ENCODE peak calls at places on chromosomes 7 and 10, in five cellular contexts. One of them, this sample, is unnamed.

GRCh38 chr7:41701542-41701941 is 1.3 kb downstream of the INHBA start:
- DNase-seq in neuronal stem cell: no peak
- DNase-seq in H1: no peak
- DNase-seq in IMR-90: peak; percentile 33
- DNase-seq in H9: no peak
- DNase-seq in this sample: no peak

GRCh38 chr7:947391-948210 is 6.9 kb downstream of the ADAP1 start:
- DNase-seq in H9: no peak
- DNase-seq in IMR-90: no peak
- DNase-seq in H1: no peak
- DNase-seq in neuronal stem cell: no peak
- DNase-seq in this sample: no peak

GRCh38 chr7:115052706-115053105 is 130.8 kb downstream of the MDFIC start:
- DNase-seq in IMR-90: no peak
- DNase-seq in neuronal stem cell: no peak
- DNase-seq in H1: no peak
- DNase-seq in H9: peak; percentile 30
- DNase-seq in this sample: no peak

GRCh38 chr10:24307696-24308476 is 98.9 kb downstream of the KIAA1217 start:
- DNase-seq in H1: no peak
- DNase-seq in neuronal stem cell: no peak
- DNase-seq in H9: no peak
- DNase-seq in IMR-90: no peak
- DNase-seq in this sample: no peak

GRCh38 chr10:77520290-77520689 is 117.3 kb downstream of the KCNMA1 start:
- DNase-seq in H1: no peak
- DNase-seq in H9: no peak
- DNase-seq in IMR-90: no peak
- DNase-seq in neuronal stem cell: no peak
- DNase-seq in this sample: no peak

GRCh38 chr7:139783647-139784385 is 6.0 kb upstream of the HIPK2 start:
- DNase-seq in H9: no peak
- DNase-seq in neuronal stem cell: no peak
- DNase-seq in H1: no peak
- DNase-seq in IMR-90: no peak
- DNase-seq in this sample: no peak

GRCh38 chr10:128275405-128275804 is 149.2 kb upstream of the MKI67 start:
- DNase-seq in H9: no peak
- DNase-seq in H1: no peak
- DNase-seq in neuronal stem cell: no peak
- DNase-seq in IMR-90: no peak
- DNase-seq in this sample: no peak

GRCh38 chr10:67520924-67521520 is 175.0 kb downstream of the CTNNA3 start:
- DNase-seq in H1: peak; percentile 51
- DNase-seq in IMR-90: peak; percentile 72
- DNase-seq in H9: peak; percentile 42
- DNase-seq in neuronal stem cell: peak; percentile 58
- DNase-seq in this sample: peak; percentile 1

GRCh38 chr10:10925667-10926066 is 92.0 kb upstream of the CELF2 start:
- DNase-seq in H9: no peak
- DNase-seq in neuronal stem cell: no peak
- DNase-seq in IMR-90: no peak
- DNase-seq in H1: no peak
- DNase-seq in this sample: no peak

GRCh38 chr7:43295429-43295828 is 183.0 kb downstream of the HECW1 start:
- DNase-seq in neuronal stem cell: no peak
- DNase-seq in H9: peak; percentile 62
- DNase-seq in H1: peak; percentile 45
- DNase-seq in IMR-90: no peak
- DNase-seq in this sample: no peak

GRCh38 chr10:48469516-48470020 is 135.3 kb downstream of the ARHGAP22 start:
- DNase-seq in neuronal stem cell: no peak
- DNase-seq in IMR-90: no peak
- DNase-seq in H9: peak; percentile 22
- DNase-seq in H1: peak; percentile 39
- DNase-seq in this sample: no peak

GRCh38 chr10:13949844-13950542 is 363.2 kb downstream of the PRPF18 start:
- DNase-seq in neuronal stem cell: no peak
- DNase-seq in IMR-90: peak; percentile 91
- DNase-seq in H9: no peak
- DNase-seq in H1: no peak
- DNase-seq in this sample: peak; percentile 86

GRCh38 chr7:128108641-128109423 is 77.6 kb upstream of the LRRC4 start:
- DNase-seq in IMR-90: no peak
- DNase-seq in H9: no peak
- DNase-seq in H1: no peak
- DNase-seq in neuronal stem cell: no peak
- DNase-seq in this sample: no peak

GRCh38 chr10:73907841-73908517 is 3.0 kb upstream of the PLAU start:
- DNase-seq in neuronal stem cell: no peak
- DNase-seq in H9: no peak
- DNase-seq in IMR-90: peak; percentile 61
- DNase-seq in H1: no peak
- DNase-seq in this sample: no peak

GRCh38 chr7:141674201-141674671 is 27.7 kb downstream of the DENND11 start:
- DNase-seq in IMR-90: no peak
- DNase-seq in H9: peak; percentile 55
- DNase-seq in neuronal stem cell: peak; percentile 72
- DNase-seq in H1: no peak
- DNase-seq in this sample: no peak

GRCh38 chr7:76063525-76063924 is 15.6 kb downstream of the MDH2 start:
- DNase-seq in H1: no peak
- DNase-seq in neuronal stem cell: no peak
- DNase-seq in H9: no peak
- DNase-seq in IMR-90: no peak
- DNase-seq in this sample: no peak

GRCh38 chr10:22911889-22912762 is 15.7 kb upstream of the ARMC3 start:
- DNase-seq in H1: no peak
- DNase-seq in IMR-90: no peak
- DNase-seq in H9: no peak
- DNase-seq in neuronal stem cell: no peak
- DNase-seq in this sample: no peak

GRCh38 chr7:14717711-14718304 is 184.7 kb downstream of the DGKB start:
- DNase-seq in neuronal stem cell: no peak
- DNase-seq in IMR-90: peak; percentile 13
- DNase-seq in H1: no peak
- DNase-seq in H9: no peak
- DNase-seq in this sample: no peak

GRCh38 chr10:133422223-133422820 is 2.1 kb downstream of the SPRN start:
- DNase-seq in IMR-90: no peak
- DNase-seq in H9: peak; percentile 27
- DNase-seq in neuronal stem cell: no peak
- DNase-seq in H1: no peak
- DNase-seq in this sample: no peak

GRCh38 chr7:51732951-51733350 is 416.3 kb upstream of the COBL start:
- DNase-seq in IMR-90: no peak
- DNase-seq in neuronal stem cell: no peak
- DNase-seq in H1: no peak
- DNase-seq in H9: no peak
- DNase-seq in this sample: no peak

GRCh38 chr7:51551070-51551469 is 234.5 kb upstream of the COBL start:
- DNase-seq in IMR-90: no peak
- DNase-seq in H9: no peak
- DNase-seq in neuronal stem cell: no peak
- DNase-seq in H1: no peak
- DNase-seq in this sample: no peak

GRCh38 chr7:156892086-156892800 is 740 bp downstream of the LMBR1 start:
- DNase-seq in H9: peak; percentile 80
- DNase-seq in IMR-90: no peak
- DNase-seq in H1: peak; percentile 83
- DNase-seq in neuronal stem cell: peak; percentile 40
- DNase-seq in this sample: peak; percentile 27

GRCh38 chr10:124449170-124450009 is 445 bp downstream of the NKX1-2 start:
- DNase-seq in IMR-90: no peak
- DNase-seq in H9: peak; percentile 58
- DNase-seq in neuronal stem cell: no peak
- DNase-seq in H1: no peak
- DNase-seq in this sample: peak; percentile 54

GRCh38 chr10:50805981-50806622 is 66.4 kb downstream of the ASAH2B start:
- DNase-seq in H9: no peak
- DNase-seq in neuronal stem cell: no peak
- DNase-seq in IMR-90: no peak
- DNase-seq in H1: no peak
- DNase-seq in this sample: no peak

GRCh38 chr10:13099666-13100348 is at the start of gene OPTN:
- DNase-seq in neuronal stem cell: peak; percentile 81
- DNase-seq in H1: peak; percentile 88
- DNase-seq in H9: peak; percentile 91
- DNase-seq in IMR-90: peak; percentile 83
- DNase-seq in this sample: peak; percentile 66

GRCh38 chr10:22554481-22555182 is 159.7 kb downstream of the PIP4K2A start:
- DNase-seq in H1: no peak
- DNase-seq in neuronal stem cell: peak; percentile 54
- DNase-seq in IMR-90: peak; percentile 87
- DNase-seq in H9: no peak
- DNase-seq in this sample: no peak

GRCh38 chr10:44245601-44245938 is 139.3 kb downstream of the CXCL12 start:
- DNase-seq in IMR-90: peak; percentile 59
- DNase-seq in neuronal stem cell: no peak
- DNase-seq in H1: no peak
- DNase-seq in H9: no peak
- DNase-seq in this sample: peak; percentile 57

GRCh38 chr10:6175329-6176055 is 27.2 kb upstream of the PFKFB3 start:
- DNase-seq in IMR-90: no peak
- DNase-seq in H9: no peak
- DNase-seq in H1: no peak
- DNase-seq in neuronal stem cell: no peak
- DNase-seq in this sample: no peak

GRCh38 chr10:6176691-6177231 is 26.0 kb upstream of the PFKFB3 start:
- DNase-seq in H1: no peak
- DNase-seq in H9: no peak
- DNase-seq in IMR-90: peak; percentile 42
- DNase-seq in neuronal stem cell: no peak
- DNase-seq in this sample: no peak

GRCh38 chr10:6178581-6178980 is 24.2 kb upstream of the PFKFB3 start:
- DNase-seq in IMR-90: no peak
- DNase-seq in neuronal stem cell: no peak
- DNase-seq in H1: no peak
- DNase-seq in H9: no peak
- DNase-seq in this sample: no peak

GRCh38 chr10:6179078-6179477 is 23.7 kb upstream of the PFKFB3 start:
- DNase-seq in neuronal stem cell: no peak
- DNase-seq in H1: no peak
- DNase-seq in H9: no peak
- DNase-seq in IMR-90: no peak
- DNase-seq in this sample: no peak

DNA sequence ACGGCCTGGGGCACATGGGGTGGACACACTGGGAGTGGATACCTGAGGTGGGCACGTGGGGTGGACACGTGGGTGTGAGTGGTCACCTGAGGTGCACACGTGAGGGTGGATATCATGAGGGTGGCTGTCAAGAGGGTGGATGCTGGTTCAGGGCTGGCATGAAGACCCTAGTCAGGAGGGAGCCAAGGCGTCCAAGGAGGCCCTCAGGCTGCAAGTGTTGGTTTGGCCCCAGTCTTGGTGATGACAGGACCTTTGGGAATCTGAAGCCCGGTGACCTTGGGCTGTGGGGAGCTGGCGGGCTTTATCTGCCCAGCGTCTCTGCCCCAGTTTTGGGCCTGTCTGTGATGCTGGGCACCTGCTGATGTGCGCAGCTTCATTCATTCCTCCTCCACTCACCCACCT is 24.9 kb upstream of the PFKFB3 start:
- DNase-seq in H1: no peak
- DNase-seq in H9: no peak
- DNase-seq in neuronal stem cell: no peak
- DNase-seq in IMR-90: no peak
- DNase-seq in this sample: no peak
- H4K91ac ChIP-seq in H1: no peak overlapping the region
- H4K91ac ChIP-seq in H9: no peak overlapping the region
- H4K91ac ChIP-seq in neuronal stem cell: no peak overlapping the region
- H4K91ac ChIP-seq in IMR-90: no peak overlapping the region
- H4K91ac ChIP-seq in this sample: no peak overlapping the region

GRCh38 chr10:91907914-91908357 is 1.4 kb downstream of the FGFBP3 start:
- DNase-seq in IMR-90: no peak
- DNase-seq in H9: no peak
- DNase-seq in neuronal stem cell: no peak
- DNase-seq in H1: no peak
- DNase-seq in this sample: no peak

GRCh38 chr10:91910467-91910866 is 1.2 kb upstream of the FGFBP3 start:
- DNase-seq in IMR-90: no peak
- DNase-seq in H1: no peak
- DNase-seq in H9: no peak
- DNase-seq in neuronal stem cell: no peak
- DNase-seq in this sample: no peak

GRCh38 chr10:91907033-91907594 is 2.2 kb downstream of the FGFBP3 start:
- DNase-seq in IMR-90: no peak
- DNase-seq in neuronal stem cell: no peak
- DNase-seq in H9: no peak
- DNase-seq in H1: no peak
- DNase-seq in this sample: peak; percentile 18

GRCh38 chr10:91908358-91909177 is 718 bp downstream of the FGFBP3 start:
- DNase-seq in H1: peak; percentile 85
- DNase-seq in H9: peak; percentile 82
- DNase-seq in IMR-90: peak; percentile 67
- DNase-seq in neuronal stem cell: no peak
- DNase-seq in this sample: peak; percentile 86

GRCh38 chr10:91909178-91909677 is at the start of gene FGFBP3:
- DNase-seq in H1: peak; percentile 61
- DNase-seq in IMR-90: peak; percentile 45
- DNase-seq in H9: peak; percentile 71
- DNase-seq in neuronal stem cell: no peak
- DNase-seq in this sample: no peak
- H3K4ac ChIP-seq in H1: no peak within 1 kb of the TSS
- H3K4ac ChIP-seq in IMR-90: no peak within 1 kb of the TSS
- H3K4ac ChIP-seq in H9: no peak within 1 kb of the TSS
- H3K4ac ChIP-seq in neuronal stem cell: peak within 1 kb of the TSS; percentile 23
- H3K4ac ChIP-seq in this sample: peak within 1 kb of the TSS; percentile 19

GRCh38 chr7:6260291-6261183 is 11.9 kb downstream of the CYTH3 start:
- DNase-seq in H1: peak; percentile 39
- DNase-seq in IMR-90: no peak
- DNase-seq in neuronal stem cell: no peak
- DNase-seq in H9: no peak
- DNase-seq in this sample: no peak
- H4K91ac ChIP-seq in H1: no peak overlapping the region
- H4K91ac ChIP-seq in IMR-90: peak overlapping the region; percentile 25
- H4K91ac ChIP-seq in neuronal stem cell: no peak overlapping the region
- H4K91ac ChIP-seq in H9: no peak overlapping the region
- H4K91ac ChIP-seq in this sample: no peak overlapping the region

GRCh38 chr10:86957471-86958108 is at the start of gene MMRN2:
- DNase-seq in neuronal stem cell: no peak
- DNase-seq in H9: peak; percentile 28
- DNase-seq in H1: no peak
- DNase-seq in IMR-90: no peak
- DNase-seq in this sample: no peak
- H3K4ac ChIP-seq in neuronal stem cell: peak within 1 kb of the TSS; percentile 70
- H3K4ac ChIP-seq in H9: no peak within 1 kb of the TSS
- H3K4ac ChIP-seq in H1: peak within 1 kb of the TSS; percentile 63
- H3K4ac ChIP-seq in IMR-90: no peak within 1 kb of the TSS
- H3K4ac ChIP-seq in this sample: no peak within 1 kb of the TSS

This sample was measured in trophoblast cell.